ENCODE peak calls at places on chromosomes 5 and 9, in six cellular contexts. K is IMR-90, N is neuronal stem cell, Z is H9, C is mesenchymal stem cell, L is H1. E is an unnamed sample.

GRCh38 chr9:124764774-124765438 is 6.2 kb downstream of the NR6A1 start:
- DNase-seq in K (no peak), N (no peak), Z (no peak), C (peak), L (no peak), E (no peak)

GRCh38 chr5:74517700-74518099 is 122.8 kb downstream of the ENC1 start:
- DNase-seq in K (peak), N (no peak), Z (no peak), C (peak), L (no peak), E (no peak)

GRCh38 chr5:109316631-109317030 is 93.1 kb downstream of the PJA2 start:
- DNase-seq in K (peak), N (no peak), Z (no peak), C (no peak), L (no peak), E (no peak)

GRCh38 chr5:67234671-67235176 is 38.1 kb upstream of the CD180 start:
- DNase-seq in K (peak), N (no peak), Z (no peak), C (peak), L (no peak), E (no peak)

GRCh38 chr5:33711094-33711670 is 180.6 kb downstream of the ADAMTS12 start:
- DNase-seq in K (no peak), N (no peak), Z (no peak), C (no peak), L (no peak), E (no peak)

GRCh38 chr9:76895186-76895585 is 10.7 kb downstream of the PRUNE2 start:
- DNase-seq in K (peak), N (no peak), Z (no peak), C (no peak), L (no peak), E (no peak)

GRCh38 chr9:126326228-126327015 is at the start of gene MVB12B:
- DNase-seq in K (peak), N (peak), Z (peak), C (peak), L (no peak), E (no peak)

GRCh38 chr5:76782444-76782843 is 36.4 kb upstream of the F2RL1 start:
- DNase-seq in K (peak), N (no peak), Z (no peak), C (no peak), L (no peak), E (no peak)

GRCh38 chr5:69271376-69271775 is 36.7 kb downstream of the CDK7 start:
- DNase-seq in K (peak), N (no peak), Z (no peak), C (peak), L (no peak), E (no peak)

GRCh38 chr5:42995152-42995751 is 44.9 kb downstream of the ANXA2R start:
- DNase-seq in K (peak), N (no peak), Z (no peak), C (no peak), L (no peak), E (no peak)

GRCh38 chr9:94112716-94113465 is 28.6 kb downstream of the PTPDC1 start:
- DNase-seq in K (no peak), N (no peak), Z (no peak), C (no peak), L (no peak), E (peak)

GRCh38 chr9:94110821-94111252 is 26.6 kb downstream of the PTPDC1 start:
- DNase-seq in K (peak), N (no peak), Z (no peak), C (peak), L (no peak), E (no peak)

GRCh38 chr9:94111446-94111845 is 27.2 kb downstream of the PTPDC1 start:
- DNase-seq in K (peak), N (no peak), Z (no peak), C (no peak), L (no peak), E (no peak)

DNA sequence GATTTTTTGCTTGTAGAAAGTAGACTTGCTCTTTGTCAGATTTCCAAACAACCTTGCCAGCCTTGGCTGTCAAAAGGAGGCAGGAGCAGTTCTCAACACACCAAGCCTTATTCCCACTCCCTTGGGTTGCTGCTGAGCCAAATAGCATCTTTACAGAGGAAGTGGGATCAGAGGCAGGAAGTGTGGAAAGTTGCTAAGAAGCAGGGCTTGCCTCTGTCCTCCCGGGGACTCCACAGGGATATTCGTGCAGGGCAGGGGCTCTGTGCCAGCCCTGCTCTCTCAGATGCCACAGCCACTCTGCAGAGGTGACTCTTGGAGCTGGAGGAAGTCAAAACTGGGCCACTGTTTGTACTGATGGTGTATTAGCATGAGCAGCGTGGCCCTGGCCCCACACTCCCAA is 24.3 kb downstream of the PTPDC1 start:
- DNase-seq in K (peak), N (no peak), Z (no peak), C (no peak), L (no peak), E (no peak)
- H4K91ac ChIP-seq in K (no peak), N (no peak), Z (no peak), C (no peak), L (no peak), E (no peak)

DNA sequence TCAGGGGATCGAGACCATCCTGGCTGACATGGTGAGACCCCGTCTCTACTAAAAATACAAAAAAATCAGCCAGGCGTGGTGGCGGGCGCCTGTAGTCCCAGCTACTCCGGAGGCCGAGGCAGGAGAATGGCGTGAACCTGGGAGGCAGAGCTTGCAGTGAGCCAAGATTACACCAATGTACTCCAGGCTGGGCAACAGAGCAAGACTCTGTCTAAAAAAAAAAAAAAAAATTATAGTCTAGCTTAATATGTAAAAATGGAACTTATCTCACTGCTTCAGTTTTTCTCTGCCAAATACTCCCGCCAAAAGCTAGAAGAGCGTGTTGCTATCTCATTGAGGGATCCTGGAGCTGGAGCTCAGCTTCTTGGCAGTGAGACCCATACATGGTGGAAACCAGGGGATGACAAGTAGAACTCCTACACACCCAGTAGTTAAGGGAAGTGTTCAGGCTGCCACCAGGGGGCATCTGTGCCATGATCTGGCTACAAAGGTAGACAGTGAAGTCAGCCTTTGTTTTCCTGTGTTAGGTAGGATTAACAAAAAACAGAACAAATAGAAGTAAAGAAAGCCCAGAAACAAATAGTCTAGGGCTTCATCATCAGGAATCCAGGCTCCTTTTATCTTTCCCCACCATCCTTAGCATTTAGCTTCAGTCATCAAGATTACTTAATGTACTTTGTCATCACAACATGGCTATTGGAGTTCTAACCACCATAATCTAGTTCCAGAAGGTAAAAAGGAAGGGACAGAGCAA is 33.6 kb upstream of the GLIPR2 start:
- DNase-seq in K (peak), N (peak), Z (peak), C (peak), L (peak), E (peak)
- H4K91ac ChIP-seq in K (peak), N (no peak), Z (no peak), C (no peak), L (no peak), E (peak)

GRCh38 chr9:132942541-132943182 is 1.8 kb downstream of the TSC1 start:
- DNase-seq in K (peak), N (no peak), Z (no peak), C (peak), L (no peak), E (no peak)
- H4K91ac ChIP-seq in K (no peak), N (no peak), Z (no peak), C (no peak), L (no peak), E (no peak)

GRCh38 chr5:108297042-108297596 is 84.8 kb downstream of the FBXL17 start:
- DNase-seq in K (no peak), N (no peak), Z (no peak), C (no peak), L (no peak), E (no peak)
- H4K91ac ChIP-seq in K (no peak), N (no peak), Z (no peak), C (no peak), L (no peak), E (no peak)